ENCODE peak calls at places on chromosome 3, in eight cellular contexts. One of them, this sample, is unnamed.

GRCh38 chr3:59149166-59149565 is 99.3 kb upstream of the CFAP20DC start:
- DNase-seq in astrocyte of the spinal cord: no peak
- DNase-seq in fibroblast of the aortic adventitia: no peak
- DNase-seq in lower lobe of right lung: no peak
- DNase-seq in AG20443: no peak
- DNase-seq in RCC 7860: no peak
- DNase-seq in GM12891: no peak
- DNase-seq in stimulated activated CD8-positive, alpha-beta memory T cell treated with anti-CD3 and anti-CD28 coated beads, Interleukin-7, amount 100 ng/mL, for 24 hours: no peak
- DNase-seq in this sample: no peak

GRCh38 chr3:28917895-28918294 is 363.0 kb upstream of the RBMS3 start:
- DNase-seq in GM12891: no peak
- DNase-seq in stimulated activated CD8-positive, alpha-beta memory T cell treated with anti-CD3 and anti-CD28 coated beads, Interleukin-7, amount 100 ng/mL, for 24 hours: no peak
- DNase-seq in astrocyte of the spinal cord: no peak
- DNase-seq in RCC 7860: no peak
- DNase-seq in AG20443: no peak
- DNase-seq in fibroblast of the aortic adventitia: no peak
- DNase-seq in lower lobe of right lung: no peak
- DNase-seq in this sample: no peak

GRCh38 chr3:157290761-157291160 is 130.8 kb upstream of the CCNL1 start:
- DNase-seq in lower lobe of right lung: no peak
- DNase-seq in stimulated activated CD8-positive, alpha-beta memory T cell treated with anti-CD3 and anti-CD28 coated beads, Interleukin-7, amount 100 ng/mL, for 24 hours: no peak
- DNase-seq in fibroblast of the aortic adventitia: peak; percentile 98
- DNase-seq in RCC 7860: no peak
- DNase-seq in GM12891: no peak
- DNase-seq in AG20443: peak; percentile 42
- DNase-seq in astrocyte of the spinal cord: peak; percentile 63
- DNase-seq in this sample: peak; percentile 56

GRCh38 chr3:159128628-159129027 is 326.8 kb downstream of the MFSD1 start:
- DNase-seq in AG20443: peak; percentile 48
- DNase-seq in RCC 7860: no peak
- DNase-seq in lower lobe of right lung: no peak
- DNase-seq in fibroblast of the aortic adventitia: peak; percentile 60
- DNase-seq in stimulated activated CD8-positive, alpha-beta memory T cell treated with anti-CD3 and anti-CD28 coated beads, Interleukin-7, amount 100 ng/mL, for 24 hours: no peak
- DNase-seq in astrocyte of the spinal cord: peak; percentile 41
- DNase-seq in GM12891: no peak
- DNase-seq in this sample: peak; percentile 41

GRCh38 chr3:67384790-67385397 is 269.5 kb downstream of the SUCLG2 start:
- DNase-seq in fibroblast of the aortic adventitia: peak; percentile 54
- DNase-seq in AG20443: peak; percentile 51
- DNase-seq in astrocyte of the spinal cord: peak; percentile 56
- DNase-seq in lower lobe of right lung: no peak
- DNase-seq in stimulated activated CD8-positive, alpha-beta memory T cell treated with anti-CD3 and anti-CD28 coated beads, Interleukin-7, amount 100 ng/mL, for 24 hours: peak; percentile 5
- DNase-seq in GM12891: peak; percentile 16
- DNase-seq in RCC 7860: peak; percentile 14
- DNase-seq in this sample: no peak

GRCh38 chr3:186466391-186466974 is 77.7 kb downstream of the CRYGS start:
- DNase-seq in fibroblast of the aortic adventitia: peak; percentile 59
- DNase-seq in astrocyte of the spinal cord: no peak
- DNase-seq in lower lobe of right lung: no peak
- DNase-seq in AG20443: no peak
- DNase-seq in stimulated activated CD8-positive, alpha-beta memory T cell treated with anti-CD3 and anti-CD28 coated beads, Interleukin-7, amount 100 ng/mL, for 24 hours: no peak
- DNase-seq in GM12891: no peak
- DNase-seq in RCC 7860: no peak
- DNase-seq in this sample: no peak

GRCh38 chr3:60669636-60670035 is 581.6 kb downstream of the FHIT start:
- DNase-seq in RCC 7860: no peak
- DNase-seq in astrocyte of the spinal cord: no peak
- DNase-seq in fibroblast of the aortic adventitia: no peak
- DNase-seq in AG20443: no peak
- DNase-seq in GM12891: no peak
- DNase-seq in stimulated activated CD8-positive, alpha-beta memory T cell treated with anti-CD3 and anti-CD28 coated beads, Interleukin-7, amount 100 ng/mL, for 24 hours: no peak
- DNase-seq in lower lobe of right lung: no peak
- DNase-seq in this sample: no peak

GRCh38 chr3:126537116-126537729 is 13.3 kb downstream of the CHST13 start:
- DNase-seq in stimulated activated CD8-positive, alpha-beta memory T cell treated with anti-CD3 and anti-CD28 coated beads, Interleukin-7, amount 100 ng/mL, for 24 hours: no peak
- DNase-seq in GM12891: no peak
- DNase-seq in fibroblast of the aortic adventitia: no peak
- DNase-seq in AG20443: no peak
- DNase-seq in astrocyte of the spinal cord: no peak
- DNase-seq in RCC 7860: no peak
- DNase-seq in lower lobe of right lung: peak; percentile 28
- DNase-seq in this sample: no peak

GRCh38 chr3:20773320-20773984 is 587.4 kb upstream of the SGO1 start:
- DNase-seq in RCC 7860: no peak
- DNase-seq in stimulated activated CD8-positive, alpha-beta memory T cell treated with anti-CD3 and anti-CD28 coated beads, Interleukin-7, amount 100 ng/mL, for 24 hours: no peak
- DNase-seq in astrocyte of the spinal cord: no peak
- DNase-seq in AG20443: no peak
- DNase-seq in lower lobe of right lung: no peak
- DNase-seq in GM12891: no peak
- DNase-seq in fibroblast of the aortic adventitia: no peak
- DNase-seq in this sample: no peak

GRCh38 chr3:176046717-176047116 is 1150.6 kb downstream of the TBL1XR1 start:
- DNase-seq in astrocyte of the spinal cord: no peak
- DNase-seq in AG20443: no peak
- DNase-seq in GM12891: no peak
- DNase-seq in fibroblast of the aortic adventitia: no peak
- DNase-seq in lower lobe of right lung: no peak
- DNase-seq in stimulated activated CD8-positive, alpha-beta memory T cell treated with anti-CD3 and anti-CD28 coated beads, Interleukin-7, amount 100 ng/mL, for 24 hours: no peak
- DNase-seq in RCC 7860: no peak
- DNase-seq in this sample: no peak

GRCh38 chr3:111723293-111723963 is 128.3 kb upstream of the ZBED2 start:
- DNase-seq in lower lobe of right lung: no peak
- DNase-seq in fibroblast of the aortic adventitia: peak; percentile 93
- DNase-seq in AG20443: peak; percentile 69
- DNase-seq in astrocyte of the spinal cord: peak; percentile 83
- DNase-seq in RCC 7860: peak; percentile 15
- DNase-seq in GM12891: no peak
- DNase-seq in stimulated activated CD8-positive, alpha-beta memory T cell treated with anti-CD3 and anti-CD28 coated beads, Interleukin-7, amount 100 ng/mL, for 24 hours: no peak
- DNase-seq in this sample: peak; percentile 61

GRCh38 chr3:69998759-69999158 is 774 bp upstream of the SAMMSON start:
- DNase-seq in astrocyte of the spinal cord: peak; percentile 22
- DNase-seq in GM12891: no peak
- DNase-seq in AG20443: no peak
- DNase-seq in RCC 7860: no peak
- DNase-seq in stimulated activated CD8-positive, alpha-beta memory T cell treated with anti-CD3 and anti-CD28 coated beads, Interleukin-7, amount 100 ng/mL, for 24 hours: no peak
- DNase-seq in lower lobe of right lung: no peak
- DNase-seq in fibroblast of the aortic adventitia: no peak
- DNase-seq in this sample: peak; percentile 7

GRCh38 chr3:40465111-40465407 is 7.9 kb downstream of the RPL14 start:
- DNase-seq in stimulated activated CD8-positive, alpha-beta memory T cell treated with anti-CD3 and anti-CD28 coated beads, Interleukin-7, amount 100 ng/mL, for 24 hours: no peak
- DNase-seq in lower lobe of right lung: no peak
- DNase-seq in GM12891: no peak
- DNase-seq in AG20443: no peak
- DNase-seq in RCC 7860: no peak
- DNase-seq in astrocyte of the spinal cord: no peak
- DNase-seq in fibroblast of the aortic adventitia: no peak
- DNase-seq in this sample: no peak

GRCh38 chr3:149401215-149401925 is 23.9 kb upstream of the TM4SF1 start:
- DNase-seq in GM12891: no peak
- DNase-seq in fibroblast of the aortic adventitia: peak; percentile 77
- DNase-seq in astrocyte of the spinal cord: peak; percentile 64
- DNase-seq in AG20443: no peak
- DNase-seq in stimulated activated CD8-positive, alpha-beta memory T cell treated with anti-CD3 and anti-CD28 coated beads, Interleukin-7, amount 100 ng/mL, for 24 hours: no peak
- DNase-seq in RCC 7860: no peak
- DNase-seq in lower lobe of right lung: peak; percentile 69
- DNase-seq in this sample: peak; percentile 44

GRCh38 chr3:184339016-184339415 is 1.6 kb downstream of the FAM131A start:
- DNase-seq in AG20443: no peak
- DNase-seq in fibroblast of the aortic adventitia: no peak
- DNase-seq in lower lobe of right lung: no peak
- DNase-seq in RCC 7860: no peak
- DNase-seq in stimulated activated CD8-positive, alpha-beta memory T cell treated with anti-CD3 and anti-CD28 coated beads, Interleukin-7, amount 100 ng/mL, for 24 hours: no peak
- DNase-seq in GM12891: no peak
- DNase-seq in astrocyte of the spinal cord: no peak
- DNase-seq in this sample: no peak

GRCh38 chr3:11391930-11392688 is 119.9 kb downstream of the ATG7 start:
- DNase-seq in fibroblast of the aortic adventitia: peak; percentile 71
- DNase-seq in RCC 7860: peak; percentile 16
- DNase-seq in lower lobe of right lung: no peak
- DNase-seq in AG20443: peak; percentile 63
- DNase-seq in astrocyte of the spinal cord: peak; percentile 88
- DNase-seq in stimulated activated CD8-positive, alpha-beta memory T cell treated with anti-CD3 and anti-CD28 coated beads, Interleukin-7, amount 100 ng/mL, for 24 hours: no peak
- DNase-seq in GM12891: no peak
- DNase-seq in this sample: peak; percentile 82

GRCh38 chr3:112437146-112438022 is 61.9 kb downstream of the BTLA start:
- DNase-seq in RCC 7860: peak; percentile 23
- DNase-seq in astrocyte of the spinal cord: peak; percentile 29
- DNase-seq in AG20443: peak; percentile 22
- DNase-seq in lower lobe of right lung: no peak
- DNase-seq in fibroblast of the aortic adventitia: peak; percentile 36
- DNase-seq in GM12891: no peak
- DNase-seq in stimulated activated CD8-positive, alpha-beta memory T cell treated with anti-CD3 and anti-CD28 coated beads, Interleukin-7, amount 100 ng/mL, for 24 hours: no peak
- DNase-seq in this sample: no peak

GRCh38 chr3:194541483-194541882 is 54.7 kb upstream of the ATP13A3 start:
- DNase-seq in GM12891: no peak
- DNase-seq in astrocyte of the spinal cord: no peak
- DNase-seq in lower lobe of right lung: no peak
- DNase-seq in fibroblast of the aortic adventitia: no peak
- DNase-seq in stimulated activated CD8-positive, alpha-beta memory T cell treated with anti-CD3 and anti-CD28 coated beads, Interleukin-7, amount 100 ng/mL, for 24 hours: no peak
- DNase-seq in RCC 7860: no peak
- DNase-seq in AG20443: no peak
- DNase-seq in this sample: no peak

GRCh38 chr3:73361591-73361990 is 263.1 kb downstream of the PDZRN3 start:
- DNase-seq in RCC 7860: no peak
- DNase-seq in stimulated activated CD8-positive, alpha-beta memory T cell treated with anti-CD3 and anti-CD28 coated beads, Interleukin-7, amount 100 ng/mL, for 24 hours: no peak
- DNase-seq in AG20443: no peak
- DNase-seq in astrocyte of the spinal cord: no peak
- DNase-seq in lower lobe of right lung: no peak
- DNase-seq in GM12891: no peak
- DNase-seq in fibroblast of the aortic adventitia: no peak
- DNase-seq in this sample: no peak

GRCh38 chr3:170905862-170906261 is 2.6 kb downstream of the EIF5A2 start:
- DNase-seq in GM12891: no peak
- DNase-seq in AG20443: no peak
- DNase-seq in RCC 7860: no peak
- DNase-seq in lower lobe of right lung: no peak
- DNase-seq in fibroblast of the aortic adventitia: no peak
- DNase-seq in astrocyte of the spinal cord: no peak
- DNase-seq in stimulated activated CD8-positive, alpha-beta memory T cell treated with anti-CD3 and anti-CD28 coated beads, Interleukin-7, amount 100 ng/mL, for 24 hours: no peak
- DNase-seq in this sample: no peak

GRCh38 chr3:114624676-114625181 is 330.9 kb downstream of the TIGIT start:
- DNase-seq in stimulated activated CD8-positive, alpha-beta memory T cell treated with anti-CD3 and anti-CD28 coated beads, Interleukin-7, amount 100 ng/mL, for 24 hours: no peak
- DNase-seq in lower lobe of right lung: peak; percentile 71
- DNase-seq in AG20443: peak; percentile 92
- DNase-seq in RCC 7860: peak; percentile 97
- DNase-seq in fibroblast of the aortic adventitia: peak; percentile 98
- DNase-seq in astrocyte of the spinal cord: peak; percentile 98
- DNase-seq in GM12891: no peak
- DNase-seq in this sample: peak; percentile 98

GRCh38 chr3:160641675-160642330 is 35.2 kb upstream of the ARL14 start:
- DNase-seq in fibroblast of the aortic adventitia: peak; percentile 75
- DNase-seq in stimulated activated CD8-positive, alpha-beta memory T cell treated with anti-CD3 and anti-CD28 coated beads, Interleukin-7, amount 100 ng/mL, for 24 hours: no peak
- DNase-seq in RCC 7860: no peak
- DNase-seq in astrocyte of the spinal cord: peak; percentile 15
- DNase-seq in AG20443: no peak
- DNase-seq in GM12891: no peak
- DNase-seq in lower lobe of right lung: no peak
- DNase-seq in this sample: peak; percentile 23

GRCh38 chr3:155069729-155070128 is 10.4 kb upstream of the MME start:
- DNase-seq in GM12891: no peak
- DNase-seq in AG20443: no peak
- DNase-seq in fibroblast of the aortic adventitia: peak; percentile 51
- DNase-seq in RCC 7860: no peak
- DNase-seq in stimulated activated CD8-positive, alpha-beta memory T cell treated with anti-CD3 and anti-CD28 coated beads, Interleukin-7, amount 100 ng/mL, for 24 hours: no peak
- DNase-seq in lower lobe of right lung: no peak
- DNase-seq in astrocyte of the spinal cord: peak; percentile 52
- DNase-seq in this sample: peak; percentile 84

GRCh38 chr3:102699104-102699818 is 264.4 kb downstream of the ZPLD1 start:
- DNase-seq in astrocyte of the spinal cord: no peak
- DNase-seq in RCC 7860: no peak
- DNase-seq in GM12891: no peak
- DNase-seq in stimulated activated CD8-positive, alpha-beta memory T cell treated with anti-CD3 and anti-CD28 coated beads, Interleukin-7, amount 100 ng/mL, for 24 hours: no peak
- DNase-seq in AG20443: no peak
- DNase-seq in lower lobe of right lung: no peak
- DNase-seq in fibroblast of the aortic adventitia: no peak
- DNase-seq in this sample: no peak

GRCh38 chr3:197335428-197336132 is 37.2 kb upstream of the DLG1 start:
- DNase-seq in fibroblast of the aortic adventitia: no peak
- DNase-seq in astrocyte of the spinal cord: no peak
- DNase-seq in RCC 7860: peak; percentile 83
- DNase-seq in AG20443: no peak
- DNase-seq in stimulated activated CD8-positive, alpha-beta memory T cell treated with anti-CD3 and anti-CD28 coated beads, Interleukin-7, amount 100 ng/mL, for 24 hours: no peak
- DNase-seq in GM12891: no peak
- DNase-seq in lower lobe of right lung: no peak
- DNase-seq in this sample: peak; percentile 86

GRCh38 chr3:144586382-144586781 is 614.8 kb downstream of the DIPK2A start:
- DNase-seq in AG20443: peak; percentile 23
- DNase-seq in fibroblast of the aortic adventitia: peak; percentile 76
- DNase-seq in lower lobe of right lung: no peak
- DNase-seq in stimulated activated CD8-positive, alpha-beta memory T cell treated with anti-CD3 and anti-CD28 coated beads, Interleukin-7, amount 100 ng/mL, for 24 hours: no peak
- DNase-seq in RCC 7860: no peak
- DNase-seq in GM12891: no peak
- DNase-seq in astrocyte of the spinal cord: peak; percentile 9
- DNase-seq in this sample: peak; percentile 11

GRCh38 chr3:196533260-196533681 is 18.1 kb upstream of the SMCO1 start:
- DNase-seq in stimulated activated CD8-positive, alpha-beta memory T cell treated with anti-CD3 and anti-CD28 coated beads, Interleukin-7, amount 100 ng/mL, for 24 hours: no peak
- DNase-seq in GM12891: no peak
- DNase-seq in lower lobe of right lung: no peak
- DNase-seq in fibroblast of the aortic adventitia: peak; percentile 12
- DNase-seq in AG20443: no peak
- DNase-seq in astrocyte of the spinal cord: peak; percentile 28
- DNase-seq in RCC 7860: no peak
- DNase-seq in this sample: no peak

GRCh38 chr3:16147226-16147625 is 27.3 kb upstream of the GALNT15 start:
- DNase-seq in lower lobe of right lung: no peak
- DNase-seq in RCC 7860: no peak
- DNase-seq in GM12891: no peak
- DNase-seq in AG20443: no peak
- DNase-seq in astrocyte of the spinal cord: peak; percentile 53
- DNase-seq in fibroblast of the aortic adventitia: peak; percentile 28
- DNase-seq in stimulated activated CD8-positive, alpha-beta memory T cell treated with anti-CD3 and anti-CD28 coated beads, Interleukin-7, amount 100 ng/mL, for 24 hours: no peak
- DNase-seq in this sample: peak; percentile 59

GRCh38 chr3:69737396-69737795 is 1.9 kb upstream of the MITF start:
- DNase-seq in GM12891: no peak
- DNase-seq in stimulated activated CD8-positive, alpha-beta memory T cell treated with anti-CD3 and anti-CD28 coated beads, Interleukin-7, amount 100 ng/mL, for 24 hours: no peak
- DNase-seq in astrocyte of the spinal cord: no peak
- DNase-seq in lower lobe of right lung: no peak
- DNase-seq in RCC 7860: no peak
- DNase-seq in AG20443: no peak
- DNase-seq in fibroblast of the aortic adventitia: no peak
- DNase-seq in this sample: no peak

GRCh38 chr3:185657691-185658503 is 71.8 kb downstream of the SENP2 start:
- DNase-seq in RCC 7860: no peak
- DNase-seq in astrocyte of the spinal cord: no peak
- DNase-seq in stimulated activated CD8-positive, alpha-beta memory T cell treated with anti-CD3 and anti-CD28 coated beads, Interleukin-7, amount 100 ng/mL, for 24 hours: no peak
- DNase-seq in GM12891: no peak
- DNase-seq in lower lobe of right lung: no peak
- DNase-seq in AG20443: no peak
- DNase-seq in fibroblast of the aortic adventitia: no peak
- DNase-seq in this sample: no peak

GRCh38 chr3:124514681-124515080 is 215.6 kb upstream of the UMPS start:
- DNase-seq in lower lobe of right lung: no peak
- DNase-seq in GM12891: no peak
- DNase-seq in astrocyte of the spinal cord: no peak
- DNase-seq in stimulated activated CD8-positive, alpha-beta memory T cell treated with anti-CD3 and anti-CD28 coated beads, Interleukin-7, amount 100 ng/mL, for 24 hours: no peak
- DNase-seq in RCC 7860: peak; percentile 58
- DNase-seq in AG20443: no peak
- DNase-seq in fibroblast of the aortic adventitia: no peak
- DNase-seq in this sample: no peak

GRCh38 chr3:119329551-119329950 is 35.4 kb downstream of the ARHGAP31 start:
- DNase-seq in GM12891: no peak
- DNase-seq in stimulated activated CD8-positive, alpha-beta memory T cell treated with anti-CD3 and anti-CD28 coated beads, Interleukin-7, amount 100 ng/mL, for 24 hours: no peak
- DNase-seq in fibroblast of the aortic adventitia: no peak
- DNase-seq in RCC 7860: no peak
- DNase-seq in AG20443: no peak
- DNase-seq in astrocyte of the spinal cord: no peak
- DNase-seq in lower lobe of right lung: no peak
- DNase-seq in this sample: no peak

GRCh38 chr3:179971280-179971679 is 65.5 kb downstream of the PEX5L start:
- DNase-seq in RCC 7860: no peak
- DNase-seq in GM12891: no peak
- DNase-seq in stimulated activated CD8-positive, alpha-beta memory T cell treated with anti-CD3 and anti-CD28 coated beads, Interleukin-7, amount 100 ng/mL, for 24 hours: no peak
- DNase-seq in AG20443: no peak
- DNase-seq in fibroblast of the aortic adventitia: peak; percentile 37
- DNase-seq in lower lobe of right lung: no peak
- DNase-seq in astrocyte of the spinal cord: no peak
- DNase-seq in this sample: no peak

GRCh38 chr3:20185364-20185732 is 658 bp downstream of the SGO1 start:
- DNase-seq in AG20443: peak; percentile 19
- DNase-seq in stimulated activated CD8-positive, alpha-beta memory T cell treated with anti-CD3 and anti-CD28 coated beads, Interleukin-7, amount 100 ng/mL, for 24 hours: no peak
- DNase-seq in fibroblast of the aortic adventitia: peak; percentile 7
- DNase-seq in lower lobe of right lung: no peak
- DNase-seq in GM12891: no peak
- DNase-seq in RCC 7860: no peak
- DNase-seq in astrocyte of the spinal cord: no peak
- DNase-seq in this sample: peak; percentile 17

This sample was measured in myocyte.